ENCODE peak calls at places on chromosomes 12 and 14, in four cellular contexts. E is colonic mucosa, U is GM23248, N is spleen. R is an unnamed sample.

GRCh38 chr12:74646831-74647230 is 109.2 kb downstream of the ATXN7L3B start:
- DNase-seq in N (no peak), U (peak; percentile 7), E (no peak), R (no peak)

GRCh38 chr14:96253140-96253539 is 2.9 kb upstream of the BDKRB1 start:
- DNase-seq in E (no peak), U (peak; percentile 95), N (no peak), R (no peak)

GRCh38 chr14:64879635-64880381 is at the start of gene SPTB:
- DNase-seq in U (peak; percentile 8), E (peak; percentile 72), N (peak; percentile 81), R (peak; percentile 27)

GRCh38 chr12:67649165-67650126 is 901 bp downstream of the DYRK2 start:
- DNase-seq in E (peak; percentile 58), N (peak; percentile 89), U (peak; percentile 64), R (peak; percentile 38)

GRCh38 chr14:75279153-75279738 is 618 bp downstream of the FOS start:
- DNase-seq in U (peak; percentile 83), E (peak; percentile 77), N (peak; percentile 89), R (peak; percentile 68)

GRCh38 chr12:132529156-132529839 is 39.3 kb downstream of the FBRSL1 start:
- DNase-seq in E (no peak), N (no peak), U (no peak), R (no peak)

GRCh38 chr14:91364524-91365270 is 52.9 kb downstream of the CCDC88C start:
- DNase-seq in N (no peak), U (no peak), E (no peak), R (no peak)

GRCh38 chr14:97458302-97459137 is 661.3 kb downstream of the VRK1 start:
- DNase-seq in E (peak; percentile 39), N (peak; percentile 90), U (no peak), R (peak; percentile 88)

GRCh38 chr12:88993655-88994054 is 358.6 kb downstream of the DUSP6 start:
- DNase-seq in N (no peak), E (no peak), U (peak; percentile 77), R (peak; percentile 60)

GRCh38 chr12:62190081-62190480 is 70.1 kb upstream of the USP15 start:
- DNase-seq in N (no peak), U (no peak), E (no peak), R (no peak)

GRCh38 chr12:40921563-40922163 is 229.4 kb downstream of the CNTN1 start:
- DNase-seq in U (peak; percentile 51), E (no peak), N (no peak), R (peak; percentile 3)

GRCh38 chr12:12265571-12266388 is 1.1 kb downstream of the LRP6 start:
- DNase-seq in E (peak; percentile 37), N (no peak), U (peak; percentile 54), R (peak; percentile 61)

GRCh38 chr12:28346567-28346966 is 156.3 kb downstream of the CCDC91 start:
- DNase-seq in E (no peak), N (no peak), U (no peak), R (no peak)

GRCh38 chr14:33945329-33945728 is 5.5 kb downstream of the EGLN3 start:
- DNase-seq in N (no peak), E (no peak), U (no peak), R (no peak)

GRCh38 chr14:22432348-22432976 is 156.6 kb downstream of the DAD1 start:
- DNase-seq in U (peak; percentile 89), E (peak; percentile 77), N (no peak), R (peak; percentile 90)

GRCh38 chr12:48822711-48823110 is 4.4 kb downstream of the CACNB3 start:
- DNase-seq in E (no peak), U (no peak), N (no peak), R (no peak)

GRCh38 chr12:89267404-89267803 is 84.9 kb downstream of the DUSP6 start:
- DNase-seq in E (no peak), N (no peak), U (no peak), R (no peak)

GRCh38 chr12:48000878-48001321 is 3.4 kb downstream of the COL2A1 start:
- DNase-seq in U (peak; percentile 86), N (peak; percentile 56), E (no peak), R (no peak)

GRCh38 chr12:7948585-7949264 is 12.7 kb upstream of the SLC2A3 start:
- DNase-seq in E (no peak), N (no peak), U (no peak), R (no peak)

GRCh38 chr14:83744901-83745300 is 1785.0 kb upstream of the FLRT2 start:
- DNase-seq in U (no peak), E (no peak), N (no peak), R (no peak)

GRCh38 chr12:114955414-114956014 is 271.5 kb upstream of the TBX3 start:
- DNase-seq in N (no peak), U (no peak), E (no peak), R (peak; percentile 11)

GRCh38 chr14:21379338-21379737 is 4.5 kb downstream of the SUPT16H start:
- DNase-seq in N (no peak), E (no peak), U (no peak), R (no peak)

GRCh38 chr12:92061061-92061460 is 84.6 kb downstream of the BTG1 start:
- DNase-seq in N (no peak), E (no peak), U (no peak), R (no peak)

GRCh38 chr12:92055877-92056276 is 89.8 kb downstream of the BTG1 start:
- DNase-seq in U (no peak), N (no peak), E (peak; percentile 64), R (peak; percentile 67)

GRCh38 chr12:92059976-92060375 is 85.7 kb downstream of the BTG1 start:
- DNase-seq in U (peak; percentile 88), N (no peak), E (no peak), R (no peak)

GRCh38 chr12:92058664-92059063 is 87.0 kb downstream of the BTG1 start:
- DNase-seq in N (no peak), E (no peak), U (no peak), R (no peak)

GRCh38 chr12:92056290-92056689 is 89.4 kb downstream of the BTG1 start:
- DNase-seq in U (no peak), E (no peak), N (no peak), R (no peak)
- H3K27ac ChIP-seq in U (no peak overlapping the region), E (no peak overlapping the region), N (peak overlapping the region; percentile 55), R (no peak overlapping the region)

DNA sequence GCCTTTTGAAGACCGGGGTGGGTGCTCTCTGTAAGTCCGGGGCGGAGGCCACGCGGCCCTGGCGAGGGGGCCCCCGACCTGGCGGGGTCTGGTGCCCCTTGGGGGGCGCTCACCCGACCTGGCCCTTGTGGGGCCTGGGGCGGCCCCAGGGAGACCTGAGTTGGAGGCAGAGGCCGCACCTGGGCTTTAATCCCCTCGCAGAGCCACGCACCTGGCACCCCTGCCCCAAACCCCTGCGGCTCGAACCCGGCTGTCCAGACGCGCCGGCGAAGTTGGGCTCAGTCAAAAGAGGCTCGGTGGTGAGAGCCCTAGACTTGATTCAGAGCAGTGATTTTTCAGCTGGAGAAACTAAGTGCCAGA is 267 bp downstream of the CFAP251 start:
- DNase-seq in U (no peak), N (no peak), E (no peak), R (no peak)
- H3K4me3 ChIP-seq in U (peak overlapping the region; percentile 28), N (peak overlapping the region; percentile 35), E (peak overlapping the region; percentile 39), R (no peak overlapping the region)

DNA sequence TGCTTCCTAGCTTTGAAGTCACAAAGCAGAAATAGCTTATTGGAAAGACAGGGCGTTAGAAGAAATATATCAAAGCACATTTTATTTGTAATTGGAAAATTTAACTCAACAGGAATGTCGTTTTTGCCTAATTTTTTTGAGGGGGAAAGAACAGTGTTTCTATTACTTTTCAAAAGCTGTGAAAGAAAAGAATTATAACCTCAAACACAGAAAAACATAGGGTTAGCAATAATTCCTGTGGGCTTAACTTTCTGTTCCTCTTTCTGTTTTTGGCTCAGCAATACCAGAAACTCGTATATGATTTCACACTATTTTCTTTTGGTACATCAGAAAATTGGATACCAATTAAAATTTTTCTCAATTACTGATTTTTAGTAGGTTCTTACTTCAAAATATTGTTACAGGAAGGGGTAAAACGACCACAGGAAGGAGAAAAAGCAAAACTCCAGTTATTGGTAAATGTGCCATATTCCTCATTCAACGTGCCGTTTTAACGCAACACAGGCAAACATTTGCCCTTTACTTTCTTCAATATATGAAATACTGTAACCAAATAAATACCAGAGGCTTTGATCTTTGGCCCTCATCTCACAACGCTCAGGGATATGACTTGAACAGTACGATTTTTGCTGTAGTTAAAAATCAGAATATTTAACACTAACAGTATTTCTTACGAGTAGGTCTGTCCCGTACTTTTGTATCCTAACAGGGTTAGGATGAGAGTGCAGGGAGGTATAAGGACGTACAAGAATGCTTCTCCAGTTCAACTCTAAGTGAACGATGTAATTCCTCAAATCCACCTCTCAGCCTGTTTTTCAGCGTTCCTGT is 1.3 kb upstream of the RNU6-7 start:
- DNase-seq in N (no peak), E (no peak), U (no peak), R (no peak)
- H3K27ac ChIP-seq in N (peak overlapping the region; percentile 87), E (peak overlapping the region; percentile 35), U (no peak overlapping the region), R (no peak overlapping the region)

GRCh38 chr14:71169028-71169427 is 261.8 kb downstream of the PCNX1 start:
- DNase-seq in U (peak; percentile 9), N (no peak), E (no peak), R (no peak)
- H3K4me3 ChIP-seq in U (no peak overlapping the region), N (no peak overlapping the region), E (no peak overlapping the region), R (no peak overlapping the region)

GRCh38 chr14:37490607-37491006 is 104.4 kb downstream of the FOXA1 start:
- DNase-seq in E (no peak), U (no peak), N (no peak), R (no peak)

GRCh38 chr14:37497422-37497821 is 97.6 kb downstream of the FOXA1 start:
- DNase-seq in U (no peak), N (no peak), E (no peak), R (no peak)

GRCh38 chr14:37491076-37491475 is 104.0 kb downstream of the FOXA1 start:
- DNase-seq in U (no peak), E (no peak), N (no peak), R (no peak)

DNA sequence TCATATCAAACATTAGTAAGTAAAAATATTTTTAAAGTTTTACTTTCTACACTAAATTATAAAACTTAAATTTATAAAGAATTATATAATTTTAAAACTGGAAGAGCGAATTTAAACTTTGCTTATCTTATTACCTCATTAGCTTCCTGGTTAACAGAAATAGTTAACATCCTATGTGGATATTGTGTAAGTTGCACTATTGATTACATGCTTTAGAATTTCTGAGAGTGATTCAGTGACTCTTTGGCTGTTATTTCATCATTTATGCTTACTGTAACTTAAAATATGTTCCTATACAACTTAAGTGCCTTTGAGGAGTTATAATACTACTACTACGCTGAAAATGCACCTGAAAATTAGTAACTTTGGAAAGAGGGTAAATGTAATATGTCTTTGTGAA is 101.4 kb downstream of the FOXA1 start:
- DNase-seq in N (no peak), U (peak; percentile 1), E (no peak), R (no peak)
- H3K27ac ChIP-seq in N (no peak overlapping the region), U (no peak overlapping the region), E (no peak overlapping the region), R (no peak overlapping the region)

DNA sequence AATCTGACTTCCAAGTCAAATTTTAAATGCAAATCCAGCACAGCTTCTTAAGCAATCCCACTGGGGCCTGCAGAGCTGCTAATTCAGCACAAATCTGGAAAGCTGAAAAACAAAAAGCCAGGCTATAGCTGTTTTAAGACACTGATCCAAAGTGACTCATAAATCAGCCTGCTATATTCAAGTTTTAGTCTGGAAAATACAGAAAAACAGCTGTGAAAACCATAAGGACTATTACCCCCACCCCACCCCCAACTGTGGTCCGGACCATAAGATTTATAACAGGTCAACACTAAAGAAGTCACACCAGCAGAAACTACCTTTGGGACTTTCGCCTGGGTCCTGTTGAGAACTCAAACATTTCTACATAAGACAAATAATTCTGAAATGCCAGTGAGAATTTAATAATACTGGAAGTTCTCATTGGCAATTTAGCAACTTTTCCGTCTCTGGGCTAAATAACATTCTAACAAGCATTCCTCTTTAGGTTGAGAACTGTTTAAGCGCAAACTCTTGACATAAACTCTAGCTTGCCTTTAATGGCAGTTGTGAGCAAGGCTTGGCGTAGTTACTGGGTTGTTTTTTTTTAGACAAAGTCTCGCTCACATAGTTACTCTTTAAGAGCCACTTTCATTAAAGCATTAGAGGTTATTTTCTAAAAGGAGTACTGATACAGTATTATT is 3.3 kb downstream of the LRIG3 start:
- DNase-seq in E (peak; percentile 65), N (no peak), U (peak; percentile 79), R (peak; percentile 62)
- H3K4me3 ChIP-seq in E (peak overlapping the region; percentile 79), N (no peak overlapping the region), U (peak overlapping the region; percentile 95), R (peak overlapping the region; percentile 46)